ENCODE peak calls at places on chromosomes 2 and 18, in seven cellular contexts. Z, L, O, E, B, R and X are unnamed samples.

GRCh38 chr2:107936427-107937359 is 49.6 kb upstream of the SLC5A7 start:
- DNase-seq in O (no peak), L (no peak), Z (no peak), B (no peak), R (no peak), E (no peak), X (no peak)

GRCh38 chr2:103008586-103008985 is 246.8 kb downstream of the TMEM182 start:
- DNase-seq in O (no peak), E (no peak), B (no peak), Z (no peak), R (no peak), L (no peak), X (no peak)

GRCh38 chr2:128832946-128833560 is 514.4 kb upstream of the HS6ST1 start:
- DNase-seq in Z (no peak), L (no peak), B (no peak), R (no peak), E (no peak), O (no peak), X (no peak)

GRCh38 chr2:61535449-61535848 is 2.7 kb downstream of the XPO1 start:
- DNase-seq in L (no peak), B (no peak), R (no peak), O (no peak), Z (no peak), E (no peak), X (no peak)

GRCh38 chr2:121454549-121455090 is 76.1 kb upstream of the RNU4ATAC start:
- DNase-seq in R (no peak), L (no peak), Z (no peak), E (no peak), O (no peak), B (no peak), X (no peak)

GRCh38 chr18:66873899-66874298 is 270.0 kb upstream of the CDH19 start:
- DNase-seq in R (no peak), L (no peak), E (no peak), Z (no peak), B (no peak), O (no peak), X (no peak)

GRCh38 chr18:74395630-74396251 is 61.4 kb downstream of the DIPK1C start:
- DNase-seq in R (no peak), L (no peak), E (no peak), Z (no peak), O (no peak), B (no peak), X (no peak)

GRCh38 chr2:47201224-47201623 is 46.1 kb upstream of the STPG4 start:
- DNase-seq in E (peak; percentile 44), B (no peak), Z (no peak), R (no peak), O (no peak), L (no peak), X (no peak)

GRCh38 chr2:225002656-225003045 is 39.6 kb downstream of the DOCK10 start:
- DNase-seq in B (no peak), R (no peak), O (no peak), E (no peak), L (no peak), Z (no peak), X (no peak)

GRCh38 chr2:46913471-46914381 is 1.9 kb downstream of the MCFD2 start:
- DNase-seq in Z (no peak), R (no peak), B (peak; percentile 17), L (no peak), O (peak; percentile 35), E (peak; percentile 75), X (no peak)

GRCh38 chr2:143280097-143280757 is 151.0 kb downstream of the ARHGAP15 start:
- DNase-seq in L (no peak), R (no peak), Z (no peak), B (no peak), E (no peak), O (no peak), X (no peak)

GRCh38 chr2:64482765-64483504 is 29.0 kb downstream of the LGALSL start:
- DNase-seq in R (no peak), Z (no peak), O (no peak), E (no peak), B (no peak), L (no peak), X (no peak)

GRCh38 chr2:3398837-3399236 is 19.3 kb downstream of the TRAPPC12 start:
- DNase-seq in E (no peak), O (no peak), B (no peak), Z (no peak), R (no peak), L (no peak), X (no peak)

GRCh38 chr2:195445639-195446038 is 211.4 kb upstream of the SLC39A10 start:
- DNase-seq in Z (no peak), B (no peak), O (peak; percentile 4), R (no peak), E (no peak), L (no peak), X (no peak)

GRCh38 chr2:226873826-226874225 is 38.0 kb downstream of the RHBDD1 start:
- DNase-seq in R (no peak), L (no peak), O (no peak), E (no peak), B (no peak), Z (no peak), X (no peak)

GRCh38 chr2:5535301-5535700 is 156.9 kb upstream of the SOX11 start:
- DNase-seq in O (no peak), B (no peak), E (no peak), L (no peak), R (no peak), Z (no peak), X (no peak)

GRCh38 chr18:45733535-45733934 is 9.6 kb downstream of the SLC14A1 start:
- DNase-seq in R (no peak), Z (no peak), B (no peak), O (no peak), E (no peak), L (no peak), X (no peak)

GRCh38 chr2:21819475-21819874 is 695.7 kb downstream of the TDRD15 start:
- DNase-seq in Z (no peak), L (no peak), R (no peak), O (no peak), B (no peak), E (no peak), X (no peak)

GRCh38 chr2:232310690-232311089 is 67.9 kb upstream of the ALPP start:
- DNase-seq in R (no peak), O (no peak), Z (no peak), E (no peak), B (no peak), L (no peak), X (no peak)

GRCh38 chr2:30266051-30266621 is 34.8 kb downstream of the LBH start:
- DNase-seq in Z (no peak), L (no peak), B (no peak), E (no peak), O (no peak), R (no peak), X (no peak)